ENCODE peak calls at places on chromosome 7, in eight cellular contexts. G is NCI-H1436; E is activated CD4-positive, alpha-beta T cell treated with anti-CD3 and anti-CD28 coated beads, Interleukin-2, amount 50 U/mL, for 4 hours; U is NCI-H1105; M is AG09319; Y is caudate nucleus; T is amygdala; Z is stimulated activated CD4-positive, alpha-beta T cell treated with anti-CD3 and anti-CD28 coated beads, Interleukin-1b, Interleukin-23, amount 100 ng/mL, for 1 hour. P is an unnamed sample.

GRCh38 chr7:136868496-136869005 is at the start of gene CHRM2:
- DNase-seq in G (no peak), E (no peak), U (peak), M (peak), Y (no peak), T (no peak), Z (no peak), P (no peak)

GRCh38 chr7:132117181-132117580 is 459.1 kb downstream of the PLXNA4 start:
- DNase-seq in G (no peak), E (no peak), U (no peak), M (no peak), Y (no peak), T (no peak), Z (no peak), P (no peak)

GRCh38 chr7:17234398-17235021 is 63.9 kb upstream of the AHR start:
- DNase-seq in G (no peak), E (peak), U (no peak), M (peak), Y (peak), T (no peak), Z (peak), P (no peak)

GRCh38 chr7:152896217-152896616 is 136.7 kb downstream of the ACTR3B start:
- DNase-seq in G (no peak), E (no peak), U (no peak), M (no peak), Y (no peak), T (no peak), Z (no peak), P (no peak)

GRCh38 chr7:24932815-24933214 is 47.2 kb downstream of the OSBPL3 start:
- DNase-seq in G (no peak), E (no peak), U (no peak), M (peak), Y (no peak), T (no peak), Z (no peak), P (no peak)

GRCh38 chr7:106344206-106344605 is 59.4 kb upstream of the NAMPT start:
- DNase-seq in G (no peak), E (no peak), U (no peak), M (no peak), Y (no peak), T (no peak), Z (no peak), P (no peak)

GRCh38 chr7:134737561-134738353 is 41.7 kb upstream of the CALD1 start:
- DNase-seq in G (no peak), E (no peak), U (no peak), M (peak), Y (no peak), T (no peak), Z (no peak), P (no peak)

GRCh38 chr7:106779877-106780276 is 85.2 kb upstream of the PIK3CG start:
- DNase-seq in G (no peak), E (no peak), U (no peak), M (no peak), Y (no peak), T (no peak), Z (no peak), P (no peak)

GRCh38 chr7:111132833-111133232 is 41.9 kb downstream of the LRRN3 start:
- DNase-seq in G (no peak), E (no peak), U (no peak), M (no peak), Y (no peak), T (no peak), Z (no peak), P (no peak)

GRCh38 chr7:6269527-6269926 is 2.9 kb downstream of the CYTH3 start:
- DNase-seq in G (no peak), E (no peak), U (no peak), M (no peak), Y (no peak), T (no peak), Z (no peak), P (no peak)

GRCh38 chr7:157708896-157709295 is 372.1 kb downstream of the DNAJB6 start:
- DNase-seq in G (no peak), E (no peak), U (no peak), M (no peak), Y (no peak), T (no peak), Z (no peak), P (no peak)

GRCh38 chr7:67462781-67463191 is 466.2 kb downstream of the TYW1 start:
- DNase-seq in G (no peak), E (no peak), U (no peak), M (no peak), Y (no peak), T (no peak), Z (no peak), P (no peak)

GRCh38 chr7:107372298-107372697 is 97.6 kb upstream of the GPR22 start:
- DNase-seq in G (no peak), E (no peak), U (no peak), M (no peak), Y (no peak), T (no peak), Z (no peak), P (no peak)

GRCh38 chr7:106260136-106260561 is 24.6 kb downstream of the NAMPT start:
- DNase-seq in G (no peak), E (no peak), U (no peak), M (no peak), Y (no peak), T (no peak), Z (no peak), P (no peak)

GRCh38 chr7:44279731-44280505 is 45.5 kb downstream of the CAMK2B start:
- DNase-seq in G (no peak), E (no peak), U (no peak), M (no peak), Y (no peak), T (no peak), Z (no peak), P (no peak)

GRCh38 chr7:264541-265191 is 25.3 kb upstream of the FOXL3 start:
- DNase-seq in G (peak), E (no peak), U (peak), M (no peak), Y (no peak), T (no peak), Z (no peak), P (peak)

GRCh38 chr7:3861941-3862340 is 560.9 kb downstream of the SDK1 start:
- DNase-seq in G (no peak), E (no peak), U (no peak), M (peak), Y (no peak), T (no peak), Z (no peak), P (no peak)

GRCh38 chr7:7554647-7555575 is 11.8 kb upstream of the MIOS start:
- DNase-seq in G (peak), E (no peak), U (peak), M (no peak), Y (no peak), T (no peak), Z (no peak), P (peak)

GRCh38 chr7:141844256-141844655 is 3.0 kb upstream of the PRSS37 start:
- DNase-seq in G (no peak), E (no peak), U (no peak), M (no peak), Y (no peak), T (no peak), Z (no peak), P (no peak)

P was measured in NCI-H748 treated with DMSO at 0.1 percent for 48 hours.